ENCODE peak calls at places on chromosomes 3 and 15, in ten cellular contexts. A is Karpas-422, P is upper lobe of right lung, O is IMR-90, L is PC-9, W is neural progenitor cell, U is body of pancreas, B is PC-3, Q is H9, X is upper lobe of left lung. T is an unnamed sample.

GRCh38 chr15:98113357-98113756 is 152.9 kb downstream of the ARRDC4 start:
- DNase-seq in A (no peak), P (no peak), O (no peak), L (no peak), W (no peak), U (no peak), B (no peak), Q (no peak), X (no peak), T (no peak)

GRCh38 chr3:50518441-50518840 is 15.0 kb upstream of the CACNA2D2 start:
- DNase-seq in A (no peak), P (no peak), O (no peak), L (no peak), W (no peak), U (no peak), B (no peak), Q (no peak), X (no peak), T (no peak)

GRCh38 chr3:18069564-18069963 is 327.1 kb upstream of the TBC1D5 start:
- DNase-seq in A (no peak), P (no peak), O (no peak), L (no peak), W (no peak), U (no peak), B (no peak), Q (no peak), X (no peak), T (no peak)

GRCh38 chr15:51735611-51736010 is 1.8 kb downstream of the LYSMD2 start:
- DNase-seq in A (no peak), P (no peak), O (no peak), L (no peak), W (no peak), U (no peak), B (no peak), Q (no peak), X (no peak), T (no peak)

GRCh38 chr3:72317491-72317890 is 530.8 kb downstream of the SHQ1 start:
- DNase-seq in A (no peak), P (no peak), O (peak; percentile 24), L (no peak), W (no peak), U (peak; percentile 55), B (no peak), Q (no peak), X (no peak), T (no peak)

GRCh38 chr3:178260887-178261286 is 275.3 kb upstream of the KCNMB2 start:
- DNase-seq in A (no peak), P (no peak), O (no peak), L (no peak), W (no peak), U (no peak), B (no peak), Q (no peak), X (no peak), T (no peak)

GRCh38 chr3:81352867-81353266 is 408.6 kb downstream of the GBE1 start:
- DNase-seq in A (peak; percentile 67), P (no peak), O (peak; percentile 8), L (no peak), W (peak; percentile 38), U (no peak), B (peak; percentile 69), Q (peak; percentile 41), X (no peak), T (no peak)

GRCh38 chr3:11154036-11154952 is at the start of gene HRH1:
- DNase-seq in A (no peak), P (no peak), O (no peak), L (no peak), W (peak; percentile 65), U (no peak), B (peak; percentile 37), Q (no peak), X (no peak), T (no peak)

GRCh38 chr3:124266517-124266916 is 274.6 kb upstream of the ROPN1 start:
- DNase-seq in A (no peak), P (no peak), O (no peak), L (no peak), W (peak; percentile 53), U (no peak), B (peak; percentile 87), Q (no peak), X (no peak), T (no peak)

GRCh38 chr3:128271536-128272332 is 118.5 kb downstream of the EEFSEC start:
- DNase-seq in A (no peak), P (no peak), O (no peak), L (no peak), W (no peak), U (no peak), B (no peak), Q (no peak), X (no peak), T (no peak)

GRCh38 chr3:146160964-146161724 is at the start of gene PLOD2:
- DNase-seq in A (no peak), P (peak; percentile 90), O (peak; percentile 92), L (peak; percentile 70), W (peak; percentile 89), U (peak; percentile 87), B (peak; percentile 97), Q (peak; percentile 74), X (peak; percentile 70), T (no peak)

GRCh38 chr3:64224826-64225606 is at the start of gene PRICKLE2:
- DNase-seq in A (peak; percentile 69), P (no peak), O (peak; percentile 96), L (no peak), W (peak; percentile 92), U (peak; percentile 72), B (no peak), Q (peak; percentile 88), X (peak; percentile 34), T (no peak)

GRCh38 chr15:22917556-22917955 is 62.6 kb downstream of the CYFIP1 start:
- DNase-seq in A (no peak), P (no peak), O (no peak), L (no peak), W (no peak), U (no peak), B (no peak), Q (no peak), X (no peak), T (no peak)

GRCh38 chr15:68114840-68115239 is 60.7 kb downstream of the PIAS1 start:
- DNase-seq in A (no peak), P (no peak), O (no peak), L (no peak), W (no peak), U (no peak), B (no peak), Q (no peak), X (no peak), T (no peak)

GRCh38 chr3:46393554-46394434 is 13.1 kb downstream of the CCR5AS start:
- DNase-seq in A (no peak), P (no peak), O (peak; percentile 47), L (peak; percentile 91), W (no peak), U (no peak), B (no peak), Q (peak; percentile 57), X (peak; percentile 86), T (no peak)

GRCh38 chr15:69719527-69719926 is 266.9 kb downstream of the RPLP1 start:
- DNase-seq in A (no peak), P (no peak), O (no peak), L (no peak), W (no peak), U (peak; percentile 62), B (no peak), Q (no peak), X (peak; percentile 72), T (peak; percentile 83)

GRCh38 chr3:50525987-50526386 is 22.6 kb upstream of the CACNA2D2 start:
- DNase-seq in A (peak; percentile 85), P (peak; percentile 81), O (peak; percentile 30), L (no peak), W (peak; percentile 87), U (peak; percentile 30), B (peak; percentile 53), Q (peak; percentile 86), X (peak; percentile 44), T (peak; percentile 16)

DNA sequence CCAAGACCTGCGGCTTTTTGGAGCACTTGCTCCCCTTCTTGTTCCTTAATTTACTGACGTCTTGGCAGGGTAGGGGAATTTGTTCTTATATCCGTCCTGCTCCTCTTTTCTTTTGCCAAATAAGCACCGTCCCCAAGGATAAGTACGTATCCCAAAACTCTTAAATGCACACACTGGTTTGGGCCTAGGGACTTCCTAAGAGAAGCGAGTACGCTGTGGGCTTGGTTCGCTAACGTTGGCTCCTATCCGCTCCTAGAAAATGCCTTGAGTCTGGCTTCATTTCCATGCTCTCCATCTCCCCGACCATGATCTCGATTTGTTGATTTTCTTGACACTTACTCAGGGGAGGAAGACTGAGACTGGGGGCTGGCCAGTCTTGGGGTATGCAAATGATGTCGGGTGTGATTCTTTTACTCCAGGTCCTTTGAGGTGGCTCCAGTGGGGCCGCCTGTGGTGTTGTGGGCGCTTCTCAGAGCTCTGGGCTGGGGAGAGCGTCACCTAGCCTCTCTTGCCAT is 1.3 kb downstream of the MYRIP start:
- DNase-seq in A (peak; percentile 82), P (no peak), O (no peak), L (no peak), W (peak; percentile 15), U (no peak), B (no peak), Q (peak; percentile 32), X (no peak), T (no peak)
- H3K27me3 ChIP-seq in A (no peaks in the 10 kb centered on the region), P (peaks cover 34% of the 10 kb centered on the region), O (peaks cover 12% of the 10 kb centered on the region), L (peaks cover 3% of the 10 kb centered on the region), W (peaks cover 69% of the 10 kb centered on the region), U (no peaks in the 10 kb centered on the region), B (peaks cover 51% of the 10 kb centered on the region), Q (peaks cover 15% of the 10 kb centered on the region), X (no peaks in the 10 kb centered on the region), T (peaks cover 19% of the 10 kb centered on the region)

GRCh38 chr15:90838066-90838465 is 30.3 kb upstream of the FURIN start:
- DNase-seq in A (peak; percentile 52), P (no peak), O (no peak), L (no peak), W (no peak), U (no peak), B (no peak), Q (no peak), X (peak; percentile 50), T (peak; percentile 89)
- H3K27ac ChIP-seq in A (no peak overlapping the region), P (no peak overlapping the region), O (no peak overlapping the region), L (no peak overlapping the region), W (no peak overlapping the region), U (no peak overlapping the region), B (no peak overlapping the region), Q (no peak overlapping the region), X (no peak overlapping the region), T (no peak overlapping the region)

DNA sequence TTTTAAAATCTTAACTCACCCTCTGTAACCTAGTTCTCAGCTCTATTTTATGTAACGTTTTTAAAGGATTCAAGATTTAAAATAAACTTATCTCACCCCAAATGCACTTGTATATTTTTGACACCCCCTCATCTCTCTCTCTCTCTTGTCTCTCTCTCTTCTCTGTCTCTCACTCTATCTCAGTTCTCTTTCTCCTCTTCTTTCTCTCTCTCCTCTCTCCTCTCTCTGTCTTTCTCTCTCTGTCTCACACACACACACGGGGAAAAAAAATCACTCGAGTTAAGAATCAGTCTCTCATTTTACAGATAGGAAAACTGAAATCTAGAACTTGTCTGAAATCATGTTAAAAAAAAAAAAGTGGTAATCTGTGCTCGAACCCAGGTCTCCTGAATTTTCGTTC is 108.5 kb downstream of the LPP start:
- DNase-seq in A (no peak), P (no peak), O (no peak), L (no peak), W (no peak), U (no peak), B (no peak), Q (no peak), X (no peak), T (no peak)
- H3K4me1 ChIP-seq in A (peaks cover 13% of the 10 kb centered on the region), P (peaks cover 56% of the 10 kb centered on the region), O (peaks cover 41% of the 10 kb centered on the region), L (peaks cover 70% of the 10 kb centered on the region), W (peaks cover 50% of the 10 kb centered on the region), U (peaks cover 63% of the 10 kb centered on the region), B (peaks cover 77% of the 10 kb centered on the region), Q (peaks cover 11% of the 10 kb centered on the region), X (peaks cover 34% of the 10 kb centered on the region), T (no peaks in the 10 kb centered on the region)

GRCh38 chr3:173037840-173038483 is 103.1 kb downstream of the SPATA16 start:
- DNase-seq in A (no peak), P (no peak), O (no peak), L (peak; percentile 71), W (no peak), U (no peak), B (peak; percentile 9), Q (no peak), X (no peak), T (no peak)
- H3K27me3 ChIP-seq in A (no peaks in the 10 kb centered on the region), P (no peaks in the 10 kb centered on the region), O (no peaks in the 10 kb centered on the region), L (no peaks in the 10 kb centered on the region), W (no peaks in the 10 kb centered on the region), U (no peaks in the 10 kb centered on the region), B (peaks cover 10% of the 10 kb centered on the region), Q (no peaks in the 10 kb centered on the region), X (no peaks in the 10 kb centered on the region), T (no peaks in the 10 kb centered on the region)